ENCODE peak calls at places on chromosomes 3 and 15, in nine cellular contexts. A, V, H, Y, O, T, S, C and U are unnamed samples.

GRCh38 chr15:51096976-51097375 is 2.3 kb upstream of the TNFAIP8L3 start:
- DNase-seq in V (no peak), H (no peak), O (no peak), S (no peak), A (no peak), Y (no peak), C (no peak), T (no peak), U (no peak)

GRCh38 chr3:188711898-188712256 is 459.9 kb upstream of the TPRG1 start:
- DNase-seq in Y (no peak), S (no peak), V (no peak), C (no peak), A (no peak), H (no peak), O (no peak), T (no peak), U (no peak)

GRCh38 chr3:37945803-37946530 is 44.6 kb upstream of the VILL start:
- DNase-seq in V (no peak), Y (no peak), A (peak), O (peak), T (no peak), S (peak), C (no peak), H (no peak), U (no peak)

GRCh38 chr3:146865175-146865755 is 260.1 kb upstream of the PLSCR5 start:
- DNase-seq in H (no peak), A (no peak), Y (no peak), C (no peak), V (no peak), S (no peak), O (no peak), T (no peak), U (no peak)

GRCh38 chr3:139309880-139310279 is 33.9 kb upstream of the MRPS22 start:
- DNase-seq in A (no peak), C (no peak), T (no peak), S (no peak), H (no peak), V (no peak), O (no peak), Y (no peak), U (no peak)

GRCh38 chr3:186514296-186515002 is 29.7 kb downstream of the CRYGS start:
- DNase-seq in H (no peak), Y (no peak), S (no peak), O (no peak), T (no peak), V (no peak), A (no peak), C (no peak), U (no peak)

GRCh38 chr3:16199769-16200168 is 25.3 kb downstream of the GALNT15 start:
- DNase-seq in T (no peak), O (no peak), C (no peak), H (no peak), V (no peak), Y (no peak), A (no peak), S (no peak), U (no peak)

GRCh38 chr3:141250342-141250741 is 18.7 kb downstream of the PXYLP1 start:
- DNase-seq in C (no peak), S (no peak), A (no peak), O (no peak), H (no peak), V (no peak), Y (no peak), T (no peak), U (no peak)

GRCh38 chr3:134351421-134351820 is 22.8 kb downstream of the AMOTL2 start:
- DNase-seq in O (peak), V (no peak), A (no peak), H (no peak), T (no peak), C (no peak), Y (no peak), S (no peak), U (no peak)

GRCh38 chr3:66520716-66521115 is 19.9 kb upstream of the LRIG1 start:
- DNase-seq in A (peak), T (no peak), C (no peak), V (no peak), Y (no peak), S (no peak), H (no peak), O (no peak), U (no peak)

GRCh38 chr3:31766654-31767053 is 214.4 kb downstream of the OSBPL10 start:
- DNase-seq in S (no peak), C (no peak), T (no peak), O (no peak), Y (no peak), A (no peak), H (no peak), V (no peak), U (no peak)

GRCh38 chr3:66023728-66024390 is 14.9 kb downstream of the MAGI1 start:
- DNase-seq in S (no peak), A (no peak), H (no peak), V (no peak), T (no peak), O (no peak), C (no peak), Y (no peak), U (no peak)

GRCh38 chr15:32029409-32029861 is 880 bp upstream of the CHRNA7 start:
- DNase-seq in V (no peak), H (no peak), Y (no peak), A (no peak), C (no peak), O (no peak), T (peak), S (peak), U (peak)

GRCh38 chr3:46931631-46932441 is 44.7 kb downstream of the CCDC12 start:
- DNase-seq in A (peak), V (no peak), H (no peak), Y (no peak), T (peak), C (peak), S (no peak), O (peak), U (no peak)

GRCh38 chr3:23999012-23999641 is 54.0 kb downstream of the NR1D2 start:
- DNase-seq in Y (peak), V (peak), C (peak), O (peak), H (peak), S (peak), T (peak), A (peak), U (peak)

GRCh38 chr15:66294157-66294931 is 976 bp downstream of the DIS3L start:
- DNase-seq in V (no peak), C (no peak), S (no peak), O (no peak), Y (no peak), H (no peak), T (no peak), A (peak), U (no peak)

GRCh38 chr3:154384504-154384903 is 45.5 kb downstream of the GPR149 start:
- DNase-seq in H (no peak), Y (no peak), O (no peak), A (no peak), V (no peak), S (no peak), T (no peak), C (no peak), U (no peak)

GRCh38 chr3:14674841-14675240 is at the start of gene C3orf20:
- DNase-seq in V (no peak), A (no peak), Y (no peak), T (no peak), H (no peak), O (no peak), S (no peak), C (no peak), U (no peak)

GRCh38 chr3:14680115-14680514 is 5.2 kb downstream of the C3orf20 start:
- DNase-seq in H (no peak), S (no peak), A (no peak), O (no peak), T (no peak), C (no peak), Y (no peak), V (no peak), U (no peak)

GRCh38 chr3:14676881-14677280 is 1.9 kb downstream of the C3orf20 start:
- DNase-seq in V (no peak), Y (no peak), C (no peak), H (no peak), A (no peak), S (no peak), T (no peak), O (no peak), U (no peak)

GRCh38 chr3:14680716-14681115 is 5.8 kb downstream of the C3orf20 start:
- DNase-seq in S (no peak), H (no peak), A (peak), V (peak), Y (no peak), O (no peak), T (no peak), C (no peak), U (no peak)

GRCh38 chr3:14678015-14678503 is 3.1 kb downstream of the C3orf20 start:
- DNase-seq in S (no peak), Y (no peak), T (no peak), V (no peak), H (no peak), C (no peak), O (no peak), A (no peak), U (no peak)
- H3K27ac ChIP-seq in S (no peak), Y (no peak), T (no peak), V (no peak), H (no peak), C (no peak), O (no peak), A (no peak), U (no peak)

DNA sequence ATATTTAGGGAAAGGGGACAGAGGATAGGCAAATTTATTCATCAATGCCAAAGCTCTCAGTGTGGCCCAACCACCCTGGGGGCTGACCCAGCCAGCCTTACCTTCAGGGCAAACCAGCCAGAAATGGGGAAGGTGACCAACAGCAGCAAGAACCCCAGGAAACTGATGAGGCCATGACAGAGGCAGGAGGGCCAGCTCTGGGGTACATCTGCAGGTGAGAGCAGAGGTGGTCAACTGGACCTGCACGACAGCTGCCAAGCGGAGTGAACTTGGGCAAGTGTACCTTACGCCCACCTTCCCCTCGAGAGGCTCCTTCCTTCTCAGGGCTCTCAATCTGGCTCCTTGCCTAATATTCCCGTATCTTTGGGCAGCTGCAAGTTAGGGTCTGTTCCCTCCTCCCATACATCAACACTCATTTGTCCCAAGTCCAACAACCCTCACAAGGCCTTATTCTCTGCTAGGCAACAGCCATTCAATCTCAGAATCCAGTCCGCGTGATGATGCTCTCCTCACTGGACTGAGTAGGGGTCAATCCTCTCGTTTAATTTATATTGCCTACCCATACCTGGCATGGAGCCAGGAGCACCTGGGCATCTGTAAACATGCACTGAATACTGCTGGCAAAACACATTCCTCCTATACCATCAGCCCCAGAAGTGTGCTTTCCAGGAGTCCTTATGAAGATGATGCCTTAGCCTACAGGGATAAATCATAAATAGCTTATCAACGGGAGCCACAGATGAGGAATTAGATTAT is 1.7 kb downstream of the STOML1 start:
- DNase-seq in O (no peak), C (no peak), A (no peak), H (no peak), V (no peak), Y (no peak), T (no peak), S (no peak), U (no peak)
- H3K4me3 ChIP-seq in O (peak), C (peak), A (no peak), H (no peak), V (no peak), Y (no peak), T (no peak), S (no peak), U (no peak)

DNA sequence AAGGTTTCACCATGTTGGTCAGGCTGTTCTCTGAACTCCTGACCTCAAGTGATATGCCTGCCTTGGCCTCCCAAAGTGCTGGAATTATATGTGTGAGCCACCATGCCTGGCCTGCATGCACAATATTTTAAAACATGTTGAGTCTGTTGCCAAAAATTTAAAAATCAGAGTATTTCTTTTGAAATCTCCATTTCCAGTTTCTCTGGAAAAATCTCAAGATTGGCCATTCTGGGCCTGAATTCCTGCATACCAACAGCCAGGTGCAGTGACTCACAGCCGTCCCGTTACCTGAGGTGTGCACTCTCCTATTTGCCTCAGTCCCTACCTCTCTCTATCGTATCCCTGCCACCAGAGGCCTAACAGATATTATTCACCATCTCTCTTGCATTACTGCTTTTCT is 15.0 kb upstream of the COPG1 start:
- DNase-seq in C (no peak), V (no peak), Y (no peak), H (no peak), T (no peak), A (no peak), S (no peak), O (no peak), U (no peak)
- H3K27ac ChIP-seq in C (peak), V (no peak), Y (no peak), H (no peak), T (peak), A (no peak), S (no peak), O (peak), U (no peak)

GRCh38 chr15:75723847-75724660 is 11.4 kb upstream of the CSPG4 start:
- DNase-seq in V (peak), T (peak), C (peak), A (peak), Y (no peak), H (no peak), O (peak), S (no peak), U (peak)
- H3K4me3 ChIP-seq in V (no peak), T (no peak), C (no peak), A (no peak), Y (no peak), H (no peak), O (no peak), S (no peak), U (no peak)

GRCh38 chr3:179509701-179510100 is 53.0 kb upstream of the ACTL6A start:
- DNase-seq in Y (no peak), O (no peak), S (no peak), T (no peak), V (no peak), C (no peak), A (no peak), H (no peak), U (no peak)

GRCh38 chr3:179513867-179514266 is 48.9 kb upstream of the ACTL6A start:
- DNase-seq in H (no peak), C (no peak), A (peak), Y (no peak), O (no peak), S (no peak), T (no peak), V (no peak), U (no peak)

GRCh38 chr3:179510496-179510895 is 52.2 kb upstream of the ACTL6A start:
- DNase-seq in O (no peak), S (no peak), V (no peak), H (no peak), A (no peak), C (no peak), Y (no peak), T (no peak), U (no peak)

GRCh38 chr3:179506792-179507191 is 55.5 kb upstream of the GNB4 start:
- DNase-seq in C (no peak), V (no peak), H (no peak), Y (no peak), A (no peak), S (no peak), O (no peak), T (no peak), U (no peak)

GRCh38 chr3:179512398-179512797 is 50.3 kb upstream of the ACTL6A start:
- DNase-seq in T (no peak), C (no peak), S (no peak), V (no peak), H (no peak), Y (no peak), O (no peak), A (no peak), U (no peak)
- H3K27ac ChIP-seq in T (no peak), C (no peak), S (no peak), V (no peak), H (no peak), Y (no peak), O (no peak), A (no peak), U (no peak)

GRCh38 chr3:151456065-151456464 is 4.8 kb downstream of the IGSF10 start:
- DNase-seq in C (no peak), S (no peak), H (no peak), Y (no peak), A (no peak), T (no peak), O (no peak), V (no peak), U (no peak)

GRCh38 chr3:151462278-151462779 is 1.5 kb upstream of the IGSF10 start:
- DNase-seq in H (no peak), T (no peak), A (no peak), S (no peak), C (no peak), V (no peak), O (no peak), Y (no peak), U (no peak)

GRCh38 chr3:151460774-151461450 is at the start of gene IGSF10:
- DNase-seq in T (peak), S (peak), Y (no peak), H (no peak), C (peak), V (peak), A (no peak), O (no peak), U (no peak)

GRCh38 chr3:151459360-151459759 is 1.5 kb downstream of the IGSF10 start:
- DNase-seq in O (no peak), C (no peak), H (no peak), T (no peak), A (no peak), V (no peak), S (no peak), Y (no peak), U (no peak)

GRCh38 chr3:151460240-151460639 is 621 bp downstream of the IGSF10 start:
- DNase-seq in C (no peak), V (no peak), A (no peak), S (no peak), Y (no peak), T (no peak), H (no peak), O (no peak), U (no peak)
- H3K4me3 ChIP-seq in C (peak), V (peak), A (no peak), S (peak), Y (no peak), T (peak), H (no peak), O (peak), U (peak)

GRCh38 chr15:74132681-74133070 is 2.3 kb downstream of the ISLR2 start:
- DNase-seq in S (peak), V (no peak), Y (no peak), C (no peak), A (peak), H (no peak), O (no peak), T (no peak), U (no peak)
- H3K27ac ChIP-seq in S (no peak), V (no peak), Y (no peak), C (no peak), A (no peak), H (no peak), O (no peak), T (no peak), U (no peak)